ENCODE peak calls at places on chromosomes 7 and 10, in nine cellular contexts. One of them, this sample, is unnamed.
A peak's percentile ranks its signal among the peaks of the same experiment; 100 is the strongest.

GRCh38 chr10:62866451-62866850 is 50.3 kb upstream of the EGR2 start:
- DNase-seq in NCI-H1105: no peak
- DNase-seq in germinal center: no peak
- DNase-seq in activated naive CD4-positive, alpha-beta T cell treated with anti-CD3 and anti-CD28 coated beads for 36 hours: no peak
- DNase-seq in occipital lobe: no peak
- DNase-seq in GM13977: no peak
- DNase-seq in non-pigmented ciliary epithelial cell: no peak
- DNase-seq in T-helper 2 cell: no peak
- DNase-seq in SJSA1: no peak
- DNase-seq in this sample: no peak

GRCh38 chr7:102811942-102812678 is 63.3 kb downstream of the FAM185A start:
- DNase-seq in NCI-H1105: no peak
- DNase-seq in germinal center: no peak
- DNase-seq in activated naive CD4-positive, alpha-beta T cell treated with anti-CD3 and anti-CD28 coated beads for 36 hours: no peak
- DNase-seq in occipital lobe: no peak
- DNase-seq in GM13977: no peak
- DNase-seq in non-pigmented ciliary epithelial cell: no peak
- DNase-seq in T-helper 2 cell: no peak
- DNase-seq in SJSA1: no peak
- DNase-seq in this sample: no peak

GRCh38 chr10:131180941-131181855 is 130.3 kb downstream of the TCERG1L start:
- DNase-seq in NCI-H1105: no peak
- DNase-seq in germinal center: no peak
- DNase-seq in activated naive CD4-positive, alpha-beta T cell treated with anti-CD3 and anti-CD28 coated beads for 36 hours: no peak
- DNase-seq in occipital lobe: no peak
- DNase-seq in GM13977: no peak
- DNase-seq in non-pigmented ciliary epithelial cell: no peak
- DNase-seq in T-helper 2 cell: no peak
- DNase-seq in SJSA1: no peak
- DNase-seq in this sample: no peak

GRCh38 chr10:21336476-21337170 is 188.9 kb downstream of the SKIDA1 start:
- DNase-seq in NCI-H1105: no peak
- DNase-seq in germinal center: no peak
- DNase-seq in activated naive CD4-positive, alpha-beta T cell treated with anti-CD3 and anti-CD28 coated beads for 36 hours: peak; percentile 17
- DNase-seq in occipital lobe: no peak
- DNase-seq in GM13977: no peak
- DNase-seq in non-pigmented ciliary epithelial cell: peak; percentile 94
- DNase-seq in T-helper 2 cell: no peak
- DNase-seq in SJSA1: peak; percentile 97
- DNase-seq in this sample: peak; percentile 66

GRCh38 chr7:101567231-101567630 is 61.9 kb downstream of the MYL10 start:
- DNase-seq in NCI-H1105: peak; percentile 77
- DNase-seq in germinal center: no peak
- DNase-seq in activated naive CD4-positive, alpha-beta T cell treated with anti-CD3 and anti-CD28 coated beads for 36 hours: no peak
- DNase-seq in occipital lobe: no peak
- DNase-seq in GM13977: no peak
- DNase-seq in non-pigmented ciliary epithelial cell: no peak
- DNase-seq in T-helper 2 cell: no peak
- DNase-seq in SJSA1: no peak
- DNase-seq in this sample: no peak

GRCh38 chr10:68332259-68333057 is at the start of gene PBLD:
- DNase-seq in NCI-H1105: peak; percentile 54
- DNase-seq in germinal center: peak; percentile 51
- DNase-seq in activated naive CD4-positive, alpha-beta T cell treated with anti-CD3 and anti-CD28 coated beads for 36 hours: peak; percentile 80
- DNase-seq in occipital lobe: peak; percentile 62
- DNase-seq in GM13977: peak; percentile 45
- DNase-seq in non-pigmented ciliary epithelial cell: peak; percentile 18
- DNase-seq in T-helper 2 cell: peak; percentile 48
- DNase-seq in SJSA1: peak; percentile 91
- DNase-seq in this sample: peak; percentile 84

GRCh38 chr10:132859084-132859855 is 73.3 kb upstream of the NKX6-2 start:
- DNase-seq in NCI-H1105: no peak
- DNase-seq in germinal center: no peak
- DNase-seq in activated naive CD4-positive, alpha-beta T cell treated with anti-CD3 and anti-CD28 coated beads for 36 hours: peak; percentile 0
- DNase-seq in occipital lobe: no peak
- DNase-seq in GM13977: no peak
- DNase-seq in non-pigmented ciliary epithelial cell: no peak
- DNase-seq in T-helper 2 cell: no peak
- DNase-seq in SJSA1: no peak
- DNase-seq in this sample: no peak

GRCh38 chr10:17617031-17617911 is at the start of gene HACD1:
- DNase-seq in NCI-H1105: peak; percentile 39
- DNase-seq in germinal center: peak; percentile 67
- DNase-seq in activated naive CD4-positive, alpha-beta T cell treated with anti-CD3 and anti-CD28 coated beads for 36 hours: peak; percentile 64
- DNase-seq in occipital lobe: peak; percentile 68
- DNase-seq in GM13977: peak; percentile 79
- DNase-seq in non-pigmented ciliary epithelial cell: no peak
- DNase-seq in T-helper 2 cell: peak; percentile 20
- DNase-seq in SJSA1: peak; percentile 86
- DNase-seq in this sample: peak; percentile 80

GRCh38 chr7:36941359-36941758 is 217.1 kb upstream of the AOAH start:
- DNase-seq in NCI-H1105: no peak
- DNase-seq in germinal center: no peak
- DNase-seq in activated naive CD4-positive, alpha-beta T cell treated with anti-CD3 and anti-CD28 coated beads for 36 hours: no peak
- DNase-seq in occipital lobe: no peak
- DNase-seq in GM13977: no peak
- DNase-seq in non-pigmented ciliary epithelial cell: no peak
- DNase-seq in T-helper 2 cell: no peak
- DNase-seq in SJSA1: no peak
- DNase-seq in this sample: no peak

GRCh38 chr7:50164552-50165220 is 71.6 kb upstream of the ZPBP start:
- DNase-seq in NCI-H1105: no peak
- DNase-seq in germinal center: no peak
- DNase-seq in activated naive CD4-positive, alpha-beta T cell treated with anti-CD3 and anti-CD28 coated beads for 36 hours: no peak
- DNase-seq in occipital lobe: no peak
- DNase-seq in GM13977: no peak
- DNase-seq in non-pigmented ciliary epithelial cell: no peak
- DNase-seq in T-helper 2 cell: peak; percentile 20
- DNase-seq in SJSA1: no peak
- DNase-seq in this sample: no peak

GRCh38 chr7:91636129-91636724 is 244.3 kb downstream of the MTERF1 start:
- DNase-seq in NCI-H1105: no peak
- DNase-seq in germinal center: no peak
- DNase-seq in activated naive CD4-positive, alpha-beta T cell treated with anti-CD3 and anti-CD28 coated beads for 36 hours: peak; percentile 36
- DNase-seq in occipital lobe: no peak
- DNase-seq in GM13977: no peak
- DNase-seq in non-pigmented ciliary epithelial cell: no peak
- DNase-seq in T-helper 2 cell: no peak
- DNase-seq in SJSA1: peak; percentile 5
- DNase-seq in this sample: peak; percentile 31

GRCh38 chr7:116698930-116699722 is 27.1 kb downstream of the MET start:
- DNase-seq in NCI-H1105: peak; percentile 82
- DNase-seq in germinal center: no peak
- DNase-seq in activated naive CD4-positive, alpha-beta T cell treated with anti-CD3 and anti-CD28 coated beads for 36 hours: no peak
- DNase-seq in occipital lobe: no peak
- DNase-seq in GM13977: no peak
- DNase-seq in non-pigmented ciliary epithelial cell: no peak
- DNase-seq in T-helper 2 cell: no peak
- DNase-seq in SJSA1: no peak
- DNase-seq in this sample: no peak

GRCh38 chr7:66779669-66780408 is 39.3 kb downstream of the RABGEF1 start:
- DNase-seq in NCI-H1105: no peak
- DNase-seq in germinal center: no peak
- DNase-seq in activated naive CD4-positive, alpha-beta T cell treated with anti-CD3 and anti-CD28 coated beads for 36 hours: no peak
- DNase-seq in occipital lobe: no peak
- DNase-seq in GM13977: no peak
- DNase-seq in non-pigmented ciliary epithelial cell: no peak
- DNase-seq in T-helper 2 cell: no peak
- DNase-seq in SJSA1: no peak
- DNase-seq in this sample: no peak

GRCh38 chr10:102628451-102628911 is 15.8 kb upstream of the TRIM8 start:
- DNase-seq in NCI-H1105: no peak
- DNase-seq in germinal center: no peak
- DNase-seq in activated naive CD4-positive, alpha-beta T cell treated with anti-CD3 and anti-CD28 coated beads for 36 hours: no peak
- DNase-seq in occipital lobe: peak; percentile 73
- DNase-seq in GM13977: no peak
- DNase-seq in non-pigmented ciliary epithelial cell: no peak
- DNase-seq in T-helper 2 cell: no peak
- DNase-seq in SJSA1: peak; percentile 78
- DNase-seq in this sample: no peak

GRCh38 chr7:30510124-30511074 is 5.8 kb upstream of the GGCT start:
- DNase-seq in NCI-H1105: no peak
- DNase-seq in germinal center: peak; percentile 11
- DNase-seq in activated naive CD4-positive, alpha-beta T cell treated with anti-CD3 and anti-CD28 coated beads for 36 hours: peak; percentile 57
- DNase-seq in occipital lobe: no peak
- DNase-seq in GM13977: peak; percentile 13
- DNase-seq in non-pigmented ciliary epithelial cell: no peak
- DNase-seq in T-helper 2 cell: no peak
- DNase-seq in SJSA1: no peak
- DNase-seq in this sample: peak; percentile 46

GRCh38 chr7:135386181-135386580 is 123.7 kb downstream of the CNOT4 start:
- DNase-seq in NCI-H1105: no peak
- DNase-seq in germinal center: no peak
- DNase-seq in activated naive CD4-positive, alpha-beta T cell treated with anti-CD3 and anti-CD28 coated beads for 36 hours: no peak
- DNase-seq in occipital lobe: no peak
- DNase-seq in GM13977: no peak
- DNase-seq in non-pigmented ciliary epithelial cell: no peak
- DNase-seq in T-helper 2 cell: no peak
- DNase-seq in SJSA1: peak; percentile 13
- DNase-seq in this sample: no peak

GRCh38 chr7:38398725-38399321 is 125.4 kb upstream of the TARP start:
- DNase-seq in NCI-H1105: peak; percentile 27
- DNase-seq in germinal center: peak; percentile 56
- DNase-seq in activated naive CD4-positive, alpha-beta T cell treated with anti-CD3 and anti-CD28 coated beads for 36 hours: peak; percentile 62
- DNase-seq in occipital lobe: peak; percentile 11
- DNase-seq in GM13977: peak; percentile 56
- DNase-seq in non-pigmented ciliary epithelial cell: no peak
- DNase-seq in T-helper 2 cell: peak; percentile 12
- DNase-seq in SJSA1: peak; percentile 22
- DNase-seq in this sample: peak; percentile 62

GRCh38 chr10:7601023-7601656 is 65.6 kb downstream of the ITIH5 start:
- DNase-seq in NCI-H1105: no peak
- DNase-seq in germinal center: no peak
- DNase-seq in activated naive CD4-positive, alpha-beta T cell treated with anti-CD3 and anti-CD28 coated beads for 36 hours: no peak
- DNase-seq in occipital lobe: no peak
- DNase-seq in GM13977: no peak
- DNase-seq in non-pigmented ciliary epithelial cell: no peak
- DNase-seq in T-helper 2 cell: no peak
- DNase-seq in SJSA1: no peak
- DNase-seq in this sample: no peak

GRCh38 chr7:155821851-155822250 is 9.6 kb upstream of the SHH start:
- DNase-seq in NCI-H1105: no peak
- DNase-seq in germinal center: no peak
- DNase-seq in activated naive CD4-positive, alpha-beta T cell treated with anti-CD3 and anti-CD28 coated beads for 36 hours: no peak
- DNase-seq in occipital lobe: no peak
- DNase-seq in GM13977: no peak
- DNase-seq in non-pigmented ciliary epithelial cell: no peak
- DNase-seq in T-helper 2 cell: no peak
- DNase-seq in SJSA1: no peak
- DNase-seq in this sample: no peak

GRCh38 chr7:10973942-10974716 is 457 bp downstream of the PHF14 start:
- DNase-seq in NCI-H1105: peak; percentile 25
- DNase-seq in germinal center: peak; percentile 28
- DNase-seq in activated naive CD4-positive, alpha-beta T cell treated with anti-CD3 and anti-CD28 coated beads for 36 hours: peak; percentile 18
- DNase-seq in occipital lobe: peak; percentile 6
- DNase-seq in GM13977: peak; percentile 27
- DNase-seq in non-pigmented ciliary epithelial cell: no peak
- DNase-seq in T-helper 2 cell: no peak
- DNase-seq in SJSA1: peak; percentile 42
- DNase-seq in this sample: peak; percentile 69

GRCh38 chr10:43084812-43085211 is 7.9 kb downstream of the RET start:
- DNase-seq in NCI-H1105: no peak
- DNase-seq in germinal center: no peak
- DNase-seq in activated naive CD4-positive, alpha-beta T cell treated with anti-CD3 and anti-CD28 coated beads for 36 hours: no peak
- DNase-seq in occipital lobe: no peak
- DNase-seq in GM13977: no peak
- DNase-seq in non-pigmented ciliary epithelial cell: no peak
- DNase-seq in T-helper 2 cell: no peak
- DNase-seq in SJSA1: no peak
- DNase-seq in this sample: no peak

GRCh38 chr10:127470911-127471310 is 78.2 kb upstream of the NPS start:
- DNase-seq in NCI-H1105: no peak
- DNase-seq in germinal center: no peak
- DNase-seq in activated naive CD4-positive, alpha-beta T cell treated with anti-CD3 and anti-CD28 coated beads for 36 hours: no peak
- DNase-seq in occipital lobe: no peak
- DNase-seq in GM13977: no peak
- DNase-seq in non-pigmented ciliary epithelial cell: no peak
- DNase-seq in T-helper 2 cell: no peak
- DNase-seq in SJSA1: no peak
- DNase-seq in this sample: no peak

GRCh38 chr7:157425137-157425731 is 88.4 kb downstream of the DNAJB6 start:
- DNase-seq in NCI-H1105: no peak
- DNase-seq in germinal center: no peak
- DNase-seq in activated naive CD4-positive, alpha-beta T cell treated with anti-CD3 and anti-CD28 coated beads for 36 hours: no peak
- DNase-seq in occipital lobe: no peak
- DNase-seq in GM13977: no peak
- DNase-seq in non-pigmented ciliary epithelial cell: no peak
- DNase-seq in T-helper 2 cell: no peak
- DNase-seq in SJSA1: no peak
- DNase-seq in this sample: no peak

GRCh38 chr7:46468753-46469356 is 547.8 kb upstream of the IGFBP3 start:
- DNase-seq in NCI-H1105: no peak
- DNase-seq in germinal center: no peak
- DNase-seq in activated naive CD4-positive, alpha-beta T cell treated with anti-CD3 and anti-CD28 coated beads for 36 hours: peak; percentile 19
- DNase-seq in occipital lobe: no peak
- DNase-seq in GM13977: no peak
- DNase-seq in non-pigmented ciliary epithelial cell: no peak
- DNase-seq in T-helper 2 cell: no peak
- DNase-seq in SJSA1: no peak
- DNase-seq in this sample: peak; percentile 37

GRCh38 chr10:8158439-8159071 is 104.1 kb downstream of the GATA3 start:
- DNase-seq in NCI-H1105: no peak
- DNase-seq in germinal center: no peak
- DNase-seq in activated naive CD4-positive, alpha-beta T cell treated with anti-CD3 and anti-CD28 coated beads for 36 hours: no peak
- DNase-seq in occipital lobe: no peak
- DNase-seq in GM13977: no peak
- DNase-seq in non-pigmented ciliary epithelial cell: no peak
- DNase-seq in T-helper 2 cell: no peak
- DNase-seq in SJSA1: no peak
- DNase-seq in this sample: no peak

GRCh38 chr7:140237390-140237789 is 60.6 kb upstream of the KDM7A start:
- DNase-seq in NCI-H1105: no peak
- DNase-seq in germinal center: no peak
- DNase-seq in activated naive CD4-positive, alpha-beta T cell treated with anti-CD3 and anti-CD28 coated beads for 36 hours: no peak
- DNase-seq in occipital lobe: no peak
- DNase-seq in GM13977: no peak
- DNase-seq in non-pigmented ciliary epithelial cell: no peak
- DNase-seq in T-helper 2 cell: no peak
- DNase-seq in SJSA1: no peak
- DNase-seq in this sample: no peak

GRCh38 chr7:114084381-114085312 is 165.8 kb upstream of the PPP1R3A start:
- DNase-seq in NCI-H1105: peak; percentile 52
- DNase-seq in germinal center: peak; percentile 13
- DNase-seq in activated naive CD4-positive, alpha-beta T cell treated with anti-CD3 and anti-CD28 coated beads for 36 hours: no peak
- DNase-seq in occipital lobe: no peak
- DNase-seq in GM13977: no peak
- DNase-seq in non-pigmented ciliary epithelial cell: no peak
- DNase-seq in T-helper 2 cell: no peak
- DNase-seq in SJSA1: peak; percentile 10
- DNase-seq in this sample: no peak

GRCh38 chr7:149620961-149621360 is 123.4 kb upstream of the ZNF746 start:
- DNase-seq in NCI-H1105: no peak
- DNase-seq in germinal center: no peak
- DNase-seq in activated naive CD4-positive, alpha-beta T cell treated with anti-CD3 and anti-CD28 coated beads for 36 hours: peak; percentile 71
- DNase-seq in occipital lobe: no peak
- DNase-seq in GM13977: peak; percentile 34
- DNase-seq in non-pigmented ciliary epithelial cell: no peak
- DNase-seq in T-helper 2 cell: peak; percentile 67
- DNase-seq in SJSA1: no peak
- DNase-seq in this sample: no peak

GRCh38 chr7:102080371-102081243 is 206.1 kb upstream of the SH2B2 start:
- DNase-seq in NCI-H1105: no peak
- DNase-seq in germinal center: no peak
- DNase-seq in activated naive CD4-positive, alpha-beta T cell treated with anti-CD3 and anti-CD28 coated beads for 36 hours: no peak
- DNase-seq in occipital lobe: peak; percentile 52
- DNase-seq in GM13977: no peak
- DNase-seq in non-pigmented ciliary epithelial cell: no peak
- DNase-seq in T-helper 2 cell: no peak
- DNase-seq in SJSA1: no peak
- DNase-seq in this sample: peak; percentile 93

GRCh38 chr10:60441515-60441914 is 51.8 kb upstream of the ANK3 start:
- DNase-seq in NCI-H1105: no peak
- DNase-seq in germinal center: no peak
- DNase-seq in activated naive CD4-positive, alpha-beta T cell treated with anti-CD3 and anti-CD28 coated beads for 36 hours: no peak
- DNase-seq in occipital lobe: no peak
- DNase-seq in GM13977: no peak
- DNase-seq in non-pigmented ciliary epithelial cell: no peak
- DNase-seq in T-helper 2 cell: no peak
- DNase-seq in SJSA1: no peak
- DNase-seq in this sample: no peak

GRCh38 chr10:15486404-15486803 is 115.3 kb upstream of the FAM171A1 start:
- DNase-seq in NCI-H1105: no peak
- DNase-seq in germinal center: no peak
- DNase-seq in activated naive CD4-positive, alpha-beta T cell treated with anti-CD3 and anti-CD28 coated beads for 36 hours: no peak
- DNase-seq in occipital lobe: no peak
- DNase-seq in GM13977: no peak
- DNase-seq in non-pigmented ciliary epithelial cell: no peak
- DNase-seq in T-helper 2 cell: no peak
- DNase-seq in SJSA1: peak; percentile 16
- DNase-seq in this sample: no peak

This sample was measured in erythroblast.